ENCODE peak calls at places on chromosomes 11 and 22, in seven cellular contexts. N is PC-9, F is cardiac muscle cell, H is kidney, E is BJ, G is lower leg skin, K is sigmoid colon. B is an unnamed sample.

GRCh38 chr11:68017858-68018729 is 8.0 kb downstream of the ALDH3B1 start:
- DNase-seq in N (no peak), F (no peak), K (no peak), H (no peak), E (no peak), G (no peak), B (no peak)

GRCh38 chr11:134124660-134125451 is 56.0 kb downstream of the JAM3 start:
- DNase-seq in H (peak; percentile 83), N (no peak), E (no peak), G (peak; percentile 88), K (peak; percentile 75), F (peak; percentile 78), B (peak; percentile 20)

GRCh38 chr22:24833881-24834495 is 28.0 kb downstream of the SGSM1 start:
- DNase-seq in N (no peak), H (no peak), E (no peak), G (no peak), F (no peak), K (no peak), B (no peak)

GRCh38 chr11:47104337-47104950 is 72.2 kb downstream of the ARFGAP2 start:
- DNase-seq in H (no peak), N (peak; percentile 81), K (no peak), F (no peak), E (peak; percentile 35), G (no peak), B (no peak)

GRCh38 chr11:32081129-32081641 is 9.7 kb upstream of the RCN1 start:
- DNase-seq in H (no peak), N (peak; percentile 71), E (no peak), G (no peak), K (no peak), F (no peak), B (no peak)

GRCh38 chr11:72391638-72392423 is 42.5 kb downstream of the CLPB start:
- DNase-seq in H (no peak), N (no peak), G (no peak), K (no peak), E (no peak), F (no peak), B (no peak)

GRCh38 chr22:29702931-29703594 is 16.7 kb upstream of the CABP7 start:
- DNase-seq in K (no peak), G (no peak), N (no peak), E (no peak), H (no peak), F (no peak), B (no peak)

GRCh38 chr11:128521697-128522062 is 65.7 kb downstream of the ETS1 start:
- DNase-seq in F (no peak), G (peak; percentile 88), H (peak; percentile 84), N (no peak), K (no peak), E (no peak), B (no peak)

GRCh38 chr11:66326261-66327111 is 9.6 kb upstream of the CD248 start:
- DNase-seq in H (peak; percentile 87), G (peak; percentile 89), K (peak; percentile 82), F (no peak), N (no peak), E (no peak), B (no peak)

GRCh38 chr11:99020324-99021225 is at the start of gene CNTN5:
- DNase-seq in K (no peak), F (peak; percentile 87), E (no peak), G (peak; percentile 84), N (no peak), H (peak; percentile 79), B (no peak)

GRCh38 chr22:42902875-42903510 is 45.9 kb upstream of the ARFGAP3 start:
- DNase-seq in E (peak; percentile 39), N (no peak), H (no peak), F (peak; percentile 41), K (peak; percentile 89), G (no peak), B (no peak)
- TF ChIP-seq CTCF in E (peak; percentile 36), N (no peak), H (no peak), F (no peak), K (no peak), G (no peak), B (no peak)

GRCh38 chr11:130737866-130738431 is 178.3 kb downstream of the SNX19 start:
- DNase-seq in K (peak; percentile 58), H (peak; percentile 92), E (peak; percentile 86), F (peak; percentile 45), N (peak; percentile 21), G (no peak), B (no peak)
- H3K4me3 ChIP-seq in K (no peak overlapping the region), H (no peak overlapping the region), E (peak overlapping the region; percentile 10), F (no peak overlapping the region), N (no peak overlapping the region), G (no peak overlapping the region), B (no peak overlapping the region)

GRCh38 chr11:121323208-121323607 is 30.6 kb downstream of the SC5D start:
- DNase-seq in H (no peak), F (no peak), E (no peak), K (no peak), N (no peak), G (no peak), B (no peak)
- TF ChIP-seq CTCF in H (no peak), F (no peak), E (no peak), K (no peak), N (no peak), G (no peak), B (no peak)

GRCh38 chr11:122207505-122207904 is 91.5 kb upstream of the BLID start:
- DNase-seq in F (no peak), H (no peak), E (no peak), K (peak; percentile 65), N (no peak), G (no peak), B (no peak)

GRCh38 chr11:122210378-122210995 is 94.5 kb upstream of the BLID start:
- DNase-seq in E (no peak), G (no peak), K (no peak), N (no peak), H (no peak), F (no peak), B (no peak)

GRCh38 chr11:122205036-122205435 is 89.0 kb upstream of the BLID start:
- DNase-seq in G (no peak), N (no peak), F (no peak), K (no peak), E (no peak), H (no peak), B (no peak)

GRCh38 chr11:122209619-122210377 is 93.8 kb upstream of the BLID start:
- DNase-seq in F (no peak), K (peak; percentile 86), E (no peak), H (no peak), G (peak; percentile 89), N (no peak), B (no peak)

GRCh38 chr11:122207921-122208764 is 92.1 kb upstream of the BLID start:
- DNase-seq in N (no peak), G (no peak), K (no peak), E (no peak), F (no peak), H (no peak), B (no peak)
- H3K4me3 ChIP-seq in N (no peak overlapping the region), G (no peak overlapping the region), K (no peak overlapping the region), E (no peak overlapping the region), F (no peak overlapping the region), H (no peak overlapping the region), B (no peak overlapping the region)

DNA sequence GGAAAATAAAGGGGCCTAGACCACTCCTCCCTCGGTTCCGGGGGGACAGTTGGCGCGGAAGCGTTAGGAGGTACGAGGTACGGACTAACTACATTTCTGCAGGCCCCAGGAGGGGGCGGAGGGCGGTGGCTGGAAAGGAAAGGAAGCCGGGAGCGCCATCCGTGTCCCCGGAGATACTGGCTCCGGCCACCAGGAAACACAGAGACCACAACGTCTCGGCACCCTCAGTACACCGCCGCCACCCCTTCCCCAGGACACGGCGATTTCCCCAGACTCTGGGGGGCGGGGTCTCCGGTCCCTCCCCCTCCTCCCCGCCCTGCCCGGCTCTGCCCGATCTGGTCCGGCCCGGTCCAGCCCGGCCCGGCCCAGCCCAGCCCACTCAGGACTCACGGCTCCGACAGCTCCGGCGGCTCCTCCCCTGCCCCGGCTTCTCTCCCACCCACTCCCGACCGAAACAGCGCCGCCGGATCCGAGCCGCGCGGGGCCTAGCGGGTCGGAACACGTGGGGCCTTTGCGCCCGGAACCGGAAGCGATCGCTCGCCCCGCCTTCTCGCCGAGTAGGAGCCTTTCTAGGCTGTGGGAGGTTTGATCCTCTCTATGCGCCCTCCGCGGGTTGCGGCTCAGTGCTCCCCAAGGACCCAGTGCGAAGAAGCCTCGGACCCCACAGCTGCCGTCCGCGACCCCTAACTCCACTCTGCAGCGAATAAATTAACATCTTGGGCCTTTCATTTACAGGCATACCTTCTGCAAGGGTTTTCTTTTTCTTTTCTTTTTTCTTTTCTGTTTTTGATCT is at the start of gene ZNF202:
- DNase-seq in H (peak; percentile 96), G (peak; percentile 98), K (peak; percentile 95), F (peak; percentile 95), N (peak; percentile 77), E (peak; percentile 18), B (peak; percentile 93)
- TF ChIP-seq CTCF in H (no peak), G (no peak), K (no peak), F (no peak), N (peak; percentile 29), E (peak; percentile 21), B (peak; percentile 30)

GRCh38 chr11:96242191-96242845 is 100.7 kb downstream of the MAML2 start:
- DNase-seq in E (no peak), F (no peak), G (no peak), K (no peak), N (peak; percentile 65), H (no peak), B (no peak)
- H3K4me3 ChIP-seq in E (no peak overlapping the region), F (no peak overlapping the region), G (no peak overlapping the region), K (no peak overlapping the region), N (peak overlapping the region; percentile 55), H (peak overlapping the region; percentile 67), B (peak overlapping the region; percentile 55)

GRCh38 chr11:79403839-79404238 is 37.0 kb downstream of the TENM4 start:
- DNase-seq in K (no peak), H (no peak), E (no peak), G (no peak), N (no peak), F (no peak), B (no peak)

GRCh38 chr11:79404325-79404724 is 36.5 kb downstream of the TENM4 start:
- DNase-seq in E (no peak), G (no peak), H (no peak), N (no peak), K (no peak), F (no peak), B (no peak)

GRCh38 chr11:79400206-79400605 is 40.6 kb downstream of the TENM4 start:
- DNase-seq in H (no peak), N (no peak), G (no peak), K (no peak), F (no peak), E (no peak), B (no peak)

GRCh38 chr11:79402912-79403311 is 37.9 kb downstream of the TENM4 start:
- DNase-seq in F (no peak), G (no peak), K (no peak), H (no peak), E (no peak), N (no peak), B (no peak)

GRCh38 chr11:79400717-79401330 is 40.0 kb downstream of the TENM4 start:
- DNase-seq in E (no peak), K (no peak), H (peak; percentile 65), N (no peak), G (no peak), F (peak; percentile 60), B (no peak)
- TF ChIP-seq CTCF in E (peak; percentile 79), K (no peak), H (peak; percentile 53), N (peak; percentile 96), G (no peak), F (peak; percentile 77), B (no peak)

B was measured in CD8-positive, alpha-beta T cell.